ENCODE peak calls at places on chromosome 20, in seven cellular contexts. One of them, this sample, is unnamed.

GRCh38 chr20:34364013-34364382 is 925 bp downstream of the ITCH start:
- DNase-seq in body of pancreas: peak; percentile 22
- DNase-seq in SJSA1: no peak
- DNase-seq in ovary: no peak
- DNase-seq in H9: no peak
- DNase-seq in colonic mucosa: no peak
- DNase-seq in mesendoderm: peak; percentile 67
- DNase-seq in this sample: no peak

GRCh38 chr20:11979306-11980128 is 61.8 kb downstream of the BTBD3 start:
- DNase-seq in body of pancreas: no peak
- DNase-seq in SJSA1: no peak
- DNase-seq in ovary: no peak
- DNase-seq in H9: no peak
- DNase-seq in colonic mucosa: no peak
- DNase-seq in mesendoderm: no peak
- DNase-seq in this sample: no peak

GRCh38 chr20:24780648-24781047 is 168.4 kb upstream of the CST7 start:
- DNase-seq in body of pancreas: peak; percentile 3
- DNase-seq in SJSA1: no peak
- DNase-seq in ovary: no peak
- DNase-seq in H9: peak; percentile 29
- DNase-seq in colonic mucosa: no peak
- DNase-seq in mesendoderm: no peak
- DNase-seq in this sample: no peak

GRCh38 chr20:34268145-34268544 is 26.9 kb downstream of the ASIP start:
- DNase-seq in body of pancreas: no peak
- DNase-seq in SJSA1: no peak
- DNase-seq in ovary: no peak
- DNase-seq in H9: no peak
- DNase-seq in colonic mucosa: no peak
- DNase-seq in mesendoderm: no peak
- DNase-seq in this sample: no peak

GRCh38 chr20:33291830-33292355 is 8.9 kb downstream of the BPIFB1 start:
- DNase-seq in body of pancreas: peak; percentile 69
- DNase-seq in SJSA1: peak; percentile 7
- DNase-seq in ovary: no peak
- DNase-seq in H9: peak; percentile 86
- DNase-seq in colonic mucosa: peak; percentile 41
- DNase-seq in mesendoderm: peak; percentile 78
- DNase-seq in this sample: peak; percentile 17

GRCh38 chr20:52655365-52655764 is 316.8 kb upstream of the TSHZ2 start:
- DNase-seq in body of pancreas: no peak
- DNase-seq in SJSA1: no peak
- DNase-seq in ovary: no peak
- DNase-seq in H9: no peak
- DNase-seq in colonic mucosa: no peak
- DNase-seq in mesendoderm: no peak
- DNase-seq in this sample: no peak

GRCh38 chr20:24289737-24290481 is 179.5 kb upstream of the SYNDIG1 start:
- DNase-seq in body of pancreas: no peak
- DNase-seq in SJSA1: no peak
- DNase-seq in ovary: no peak
- DNase-seq in H9: peak; percentile 38
- DNase-seq in colonic mucosa: no peak
- DNase-seq in mesendoderm: peak; percentile 11
- DNase-seq in this sample: no peak

GRCh38 chr20:32535316-32535952 is 49.7 kb downstream of the NOL4L start:
- DNase-seq in body of pancreas: no peak
- DNase-seq in SJSA1: no peak
- DNase-seq in ovary: no peak
- DNase-seq in H9: no peak
- DNase-seq in colonic mucosa: no peak
- DNase-seq in mesendoderm: no peak
- DNase-seq in this sample: no peak

GRCh38 chr20:13271977-13272975 is 51.2 kb downstream of the ISM1 start:
- DNase-seq in body of pancreas: no peak
- DNase-seq in SJSA1: no peak
- DNase-seq in ovary: no peak
- DNase-seq in H9: no peak
- DNase-seq in colonic mucosa: no peak
- DNase-seq in mesendoderm: no peak
- DNase-seq in this sample: no peak

GRCh38 chr20:5160882-5161281 is 34.1 kb downstream of the CDS2 start:
- DNase-seq in body of pancreas: no peak
- DNase-seq in SJSA1: no peak
- DNase-seq in ovary: no peak
- DNase-seq in H9: no peak
- DNase-seq in colonic mucosa: no peak
- DNase-seq in mesendoderm: no peak
- DNase-seq in this sample: no peak

GRCh38 chr20:33944914-33945313 is 48.8 kb upstream of the RALY start:
- DNase-seq in body of pancreas: no peak
- DNase-seq in SJSA1: no peak
- DNase-seq in ovary: no peak
- DNase-seq in H9: no peak
- DNase-seq in colonic mucosa: no peak
- DNase-seq in mesendoderm: peak; percentile 69
- DNase-seq in this sample: no peak

GRCh38 chr20:23823621-23824324 is 2.8 kb downstream of the CST2 start:
- DNase-seq in body of pancreas: no peak
- DNase-seq in SJSA1: no peak
- DNase-seq in ovary: no peak
- DNase-seq in H9: no peak
- DNase-seq in colonic mucosa: no peak
- DNase-seq in mesendoderm: no peak
- DNase-seq in this sample: no peak

GRCh38 chr20:25236450-25237304 is 11.2 kb upstream of the PYGB start:
- DNase-seq in body of pancreas: no peak
- DNase-seq in SJSA1: no peak
- DNase-seq in ovary: no peak
- DNase-seq in H9: no peak
- DNase-seq in colonic mucosa: no peak
- DNase-seq in mesendoderm: peak; percentile 56
- DNase-seq in this sample: no peak

GRCh38 chr20:41704896-41705295 is 86.7 kb upstream of the CHD6 start:
- DNase-seq in body of pancreas: no peak
- DNase-seq in SJSA1: no peak
- DNase-seq in ovary: no peak
- DNase-seq in H9: no peak
- DNase-seq in colonic mucosa: no peak
- DNase-seq in mesendoderm: no peak
- DNase-seq in this sample: no peak

GRCh38 chr20:60238992-60239655 is 280.9 kb downstream of the CDH26 start:
- DNase-seq in body of pancreas: no peak
- DNase-seq in SJSA1: no peak
- DNase-seq in ovary: no peak
- DNase-seq in H9: no peak
- DNase-seq in colonic mucosa: no peak
- DNase-seq in mesendoderm: no peak
- DNase-seq in this sample: no peak

GRCh38 chr20:58661298-58662141 is 10.4 kb downstream of the STX16 start:
- DNase-seq in body of pancreas: no peak
- DNase-seq in SJSA1: no peak
- DNase-seq in ovary: no peak
- DNase-seq in H9: no peak
- DNase-seq in colonic mucosa: no peak
- DNase-seq in mesendoderm: no peak
- DNase-seq in this sample: no peak

GRCh38 chr20:17992847-17993508 is 24.2 kb downstream of the MGME1 start:
- DNase-seq in body of pancreas: no peak
- DNase-seq in SJSA1: no peak
- DNase-seq in ovary: no peak
- DNase-seq in H9: no peak
- DNase-seq in colonic mucosa: no peak
- DNase-seq in mesendoderm: no peak
- DNase-seq in this sample: no peak

GRCh38 chr20:63519765-63520593 is 586 bp upstream of the PPDPF start:
- DNase-seq in body of pancreas: peak; percentile 42
- DNase-seq in SJSA1: peak; percentile 80
- DNase-seq in ovary: peak; percentile 82
- DNase-seq in H9: peak; percentile 80
- DNase-seq in colonic mucosa: peak; percentile 68
- DNase-seq in mesendoderm: no peak
- DNase-seq in this sample: peak; percentile 61

GRCh38 chr20:18991012-18991411 is 177.4 kb downstream of the SCP2D1 start:
- DNase-seq in body of pancreas: no peak
- DNase-seq in SJSA1: no peak
- DNase-seq in ovary: no peak
- DNase-seq in H9: no peak
- DNase-seq in colonic mucosa: no peak
- DNase-seq in mesendoderm: no peak
- DNase-seq in this sample: no peak

GRCh38 chr20:59670786-59671492 is 66.6 kb downstream of the PHACTR3 start:
- DNase-seq in body of pancreas: no peak
- DNase-seq in SJSA1: no peak
- DNase-seq in ovary: no peak
- DNase-seq in H9: no peak
- DNase-seq in colonic mucosa: no peak
- DNase-seq in mesendoderm: no peak
- DNase-seq in this sample: no peak

GRCh38 chr20:18224968-18225568 is 63.3 kb upstream of the ZNF133 start:
- DNase-seq in body of pancreas: peak; percentile 68
- DNase-seq in SJSA1: peak; percentile 81
- DNase-seq in ovary: peak; percentile 19
- DNase-seq in H9: no peak
- DNase-seq in colonic mucosa: peak; percentile 32
- DNase-seq in mesendoderm: peak; percentile 54
- DNase-seq in this sample: peak; percentile 72

GRCh38 chr20:63149531-63150207 is 66.3 kb downstream of the YTHDF1 start:
- DNase-seq in body of pancreas: no peak
- DNase-seq in SJSA1: no peak
- DNase-seq in ovary: no peak
- DNase-seq in H9: no peak
- DNase-seq in colonic mucosa: no peak
- DNase-seq in mesendoderm: no peak
- DNase-seq in this sample: no peak

GRCh38 chr20:34709836-34710567 is 5.9 kb downstream of the TP53INP2 start:
- DNase-seq in body of pancreas: peak; percentile 70
- DNase-seq in SJSA1: peak; percentile 44
- DNase-seq in ovary: no peak
- DNase-seq in H9: peak; percentile 76
- DNase-seq in colonic mucosa: peak; percentile 77
- DNase-seq in mesendoderm: peak; percentile 70
- DNase-seq in this sample: no peak

GRCh38 chr20:58850693-58851174 is at the start of gene GNAS-AS1:
- DNase-seq in body of pancreas: peak; percentile 86
- DNase-seq in SJSA1: no peak
- DNase-seq in ovary: peak; percentile 64
- DNase-seq in H9: peak; percentile 93
- DNase-seq in colonic mucosa: peak; percentile 84
- DNase-seq in mesendoderm: peak; percentile 96
- DNase-seq in this sample: peak; percentile 63

GRCh38 chr20:50762435-50763201 is 31.2 kb downstream of the PARD6B start:
- DNase-seq in body of pancreas: peak; percentile 92
- DNase-seq in SJSA1: peak; percentile 26
- DNase-seq in ovary: peak; percentile 51
- DNase-seq in H9: no peak
- DNase-seq in colonic mucosa: peak; percentile 69
- DNase-seq in mesendoderm: no peak
- DNase-seq in this sample: peak; percentile 82

GRCh38 chr20:51326241-51326819 is 216.2 kb downstream of the NFATC2 start:
- DNase-seq in body of pancreas: peak; percentile 69
- DNase-seq in SJSA1: no peak
- DNase-seq in ovary: no peak
- DNase-seq in H9: peak; percentile 78
- DNase-seq in colonic mucosa: peak; percentile 24
- DNase-seq in mesendoderm: peak; percentile 84
- DNase-seq in this sample: no peak

GRCh38 chr20:19764207-19764606 is 6.1 kb downstream of the RIN2 start:
- DNase-seq in body of pancreas: no peak
- DNase-seq in SJSA1: no peak
- DNase-seq in ovary: no peak
- DNase-seq in H9: no peak
- DNase-seq in colonic mucosa: no peak
- DNase-seq in mesendoderm: no peak
- DNase-seq in this sample: no peak

DNA sequence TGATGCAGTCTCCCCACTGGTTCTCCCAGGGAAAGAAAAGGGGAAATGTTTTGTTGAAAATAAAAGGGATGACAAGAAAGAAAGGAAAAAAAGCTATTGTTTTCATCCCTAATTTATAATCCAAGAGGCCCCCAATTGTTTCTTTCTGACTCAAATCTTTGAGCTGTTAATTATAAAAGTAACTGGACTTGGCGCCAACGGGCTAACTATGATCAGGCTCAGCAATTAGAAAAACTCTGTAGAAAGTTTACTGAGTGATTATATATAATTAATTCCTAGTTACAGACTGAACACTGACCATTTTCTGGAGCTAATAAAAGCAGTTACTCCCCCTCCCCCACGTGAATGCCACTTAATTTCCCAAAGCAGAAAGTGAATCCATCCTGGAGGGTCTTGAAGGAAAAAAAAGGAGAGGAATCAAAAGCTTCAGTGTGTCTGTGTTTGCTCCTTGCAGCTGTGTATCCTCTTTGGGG is 3.2 kb downstream of the ZMYND8 start:
- DNase-seq in body of pancreas: no peak
- DNase-seq in SJSA1: no peak
- DNase-seq in ovary: no peak
- DNase-seq in H9: no peak
- DNase-seq in colonic mucosa: no peak
- DNase-seq in mesendoderm: no peak
- DNase-seq in this sample: no peak
- H3K4me1 ChIP-seq in body of pancreas: peaks cover 99% of the 10 kb centered on the region
- H3K4me1 ChIP-seq in SJSA1: peaks cover 99% of the 10 kb centered on the region
- H3K4me1 ChIP-seq in ovary: peaks cover 42% of the 10 kb centered on the region
- H3K4me1 ChIP-seq in H9: peaks cover 50% of the 10 kb centered on the region
- H3K4me1 ChIP-seq in colonic mucosa: peaks cover 25% of the 10 kb centered on the region
- H3K4me1 ChIP-seq in mesendoderm: peaks cover 60% of the 10 kb centered on the region
- H3K4me1 ChIP-seq in this sample: peaks cover 96% of the 10 kb centered on the region

GRCh38 chr20:57617079-57617795 is 3.0 kb downstream of the ZBP1 start:
- DNase-seq in body of pancreas: no peak
- DNase-seq in SJSA1: no peak
- DNase-seq in ovary: no peak
- DNase-seq in H9: no peak
- DNase-seq in colonic mucosa: no peak
- DNase-seq in mesendoderm: no peak
- DNase-seq in this sample: no peak
- H3K4me1 ChIP-seq in body of pancreas: no peaks in the 10 kb centered on the region
- H3K4me1 ChIP-seq in SJSA1: no peaks in the 10 kb centered on the region
- H3K4me1 ChIP-seq in ovary: no peaks in the 10 kb centered on the region
- H3K4me1 ChIP-seq in H9: no peaks in the 10 kb centered on the region
- H3K4me1 ChIP-seq in colonic mucosa: no peaks in the 10 kb centered on the region
- H3K4me1 ChIP-seq in mesendoderm: no peaks in the 10 kb centered on the region
- H3K4me1 ChIP-seq in this sample: peaks cover 14% of the 10 kb centered on the region

DNA sequence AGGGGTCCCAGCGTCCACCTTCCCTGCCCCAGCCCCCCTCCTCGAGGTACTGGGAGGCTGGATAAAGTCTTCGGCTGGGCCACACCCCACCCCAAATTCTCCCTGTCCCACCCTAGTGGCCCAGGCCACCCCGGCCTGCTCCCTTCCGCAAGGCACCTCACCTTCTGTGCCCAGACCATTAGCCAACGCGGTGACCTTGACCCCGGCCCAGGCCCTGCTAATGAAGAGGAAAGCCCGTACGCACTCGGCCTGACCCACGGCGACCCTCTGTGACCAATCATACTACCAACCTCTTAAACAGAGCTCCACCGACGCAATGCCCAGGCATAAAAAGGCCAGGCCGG is 182 bp upstream of the OXT start:
- DNase-seq in body of pancreas: no peak
- DNase-seq in SJSA1: no peak
- DNase-seq in ovary: no peak
- DNase-seq in H9: no peak
- DNase-seq in colonic mucosa: no peak
- DNase-seq in mesendoderm: no peak
- DNase-seq in this sample: no peak
- H3K4me1 ChIP-seq in body of pancreas: peaks cover 12% of the 10 kb centered on the region
- H3K4me1 ChIP-seq in SJSA1: no peaks in the 10 kb centered on the region
- H3K4me1 ChIP-seq in ovary: no peaks in the 10 kb centered on the region
- H3K4me1 ChIP-seq in H9: no peaks in the 10 kb centered on the region
- H3K4me1 ChIP-seq in colonic mucosa: peaks cover 12% of the 10 kb centered on the region
- H3K4me1 ChIP-seq in mesendoderm: no peaks in the 10 kb centered on the region
- H3K4me1 ChIP-seq in this sample: peaks cover 7% of the 10 kb centered on the region

GRCh38 chr20:53753880-53754459 is 160.3 kb upstream of the ZNF217 start:
- DNase-seq in body of pancreas: no peak
- DNase-seq in SJSA1: no peak
- DNase-seq in ovary: no peak
- DNase-seq in H9: no peak
- DNase-seq in colonic mucosa: no peak
- DNase-seq in mesendoderm: no peak
- DNase-seq in this sample: no peak
- H3K4me1 ChIP-seq in body of pancreas: peaks cover 16% of the 10 kb centered on the region
- H3K4me1 ChIP-seq in SJSA1: peaks cover 50% of the 10 kb centered on the region
- H3K4me1 ChIP-seq in ovary: peaks cover 1% of the 10 kb centered on the region
- H3K4me1 ChIP-seq in H9: peaks cover 18% of the 10 kb centered on the region
- H3K4me1 ChIP-seq in colonic mucosa: peaks cover 16% of the 10 kb centered on the region
- H3K4me1 ChIP-seq in mesendoderm: peaks cover 2% of the 10 kb centered on the region
- H3K4me1 ChIP-seq in this sample: peaks cover 22% of the 10 kb centered on the region

This sample was measured in mammary epithelial cell.